ENCODE peak calls at places on chromosomes 16 and 17, in four cellular contexts. One of them, this sample, is unnamed.

GRCh38 chr16:6103561-6103960 is 1006.0 kb upstream of the EEF2KMT start:
- DNase-seq in left ventricle myocardium inferior: no peak
- DNase-seq in esophagus squamous epithelium: no peak
- DNase-seq in colonic mucosa: no peak
- DNase-seq in this sample: no peak

GRCh38 chr16:89945654-89946053 is 2.9 kb upstream of the DEF8 start:
- DNase-seq in left ventricle myocardium inferior: no peak
- DNase-seq in esophagus squamous epithelium: no peak
- DNase-seq in colonic mucosa: no peak
- DNase-seq in this sample: peak; percentile 52

GRCh38 chr17:74892974-74893911 is at the start of gene FADS6:
- DNase-seq in left ventricle myocardium inferior: no peak
- DNase-seq in esophagus squamous epithelium: no peak
- DNase-seq in colonic mucosa: no peak
- DNase-seq in this sample: no peak

GRCh38 chr16:48734220-48734619 is 124.2 kb upstream of the N4BP1 start:
- DNase-seq in left ventricle myocardium inferior: no peak
- DNase-seq in esophagus squamous epithelium: no peak
- DNase-seq in colonic mucosa: no peak
- DNase-seq in this sample: no peak

GRCh38 chr16:51374346-51374745 is 223.3 kb upstream of the SALL1 start:
- DNase-seq in left ventricle myocardium inferior: no peak
- DNase-seq in esophagus squamous epithelium: no peak
- DNase-seq in colonic mucosa: no peak
- DNase-seq in this sample: no peak

GRCh38 chr16:27226976-27227705 is 23.8 kb downstream of the KDM8 start:
- DNase-seq in left ventricle myocardium inferior: no peak
- DNase-seq in esophagus squamous epithelium: no peak
- DNase-seq in colonic mucosa: no peak
- DNase-seq in this sample: no peak

GRCh38 chr16:85652431-85653221 is 36.1 kb downstream of the GINS2 start:
- DNase-seq in left ventricle myocardium inferior: peak; percentile 47
- DNase-seq in esophagus squamous epithelium: no peak
- DNase-seq in colonic mucosa: peak; percentile 58
- DNase-seq in this sample: peak; percentile 53

GRCh38 chr16:84220851-84221250 is 19.0 kb downstream of the KCNG4 start:
- DNase-seq in left ventricle myocardium inferior: no peak
- DNase-seq in esophagus squamous epithelium: no peak
- DNase-seq in colonic mucosa: no peak
- DNase-seq in this sample: no peak

GRCh38 chr17:69223809-69224208 is 4.8 kb downstream of the ABCA10 start:
- DNase-seq in left ventricle myocardium inferior: no peak
- DNase-seq in esophagus squamous epithelium: no peak
- DNase-seq in colonic mucosa: no peak
- DNase-seq in this sample: no peak

GRCh38 chr17:73474370-73474988 is 162.7 kb upstream of the CDC42EP4 start:
- DNase-seq in left ventricle myocardium inferior: peak; percentile 79
- DNase-seq in esophagus squamous epithelium: no peak
- DNase-seq in colonic mucosa: peak; percentile 84
- DNase-seq in this sample: peak; percentile 54

GRCh38 chr17:67639555-67639954 is 78.2 kb upstream of the NOL11 start:
- DNase-seq in left ventricle myocardium inferior: no peak
- DNase-seq in esophagus squamous epithelium: no peak
- DNase-seq in colonic mucosa: no peak
- DNase-seq in this sample: no peak

GRCh38 chr16:60642956-60643355 is 1393.3 kb downstream of the CDH8 start:
- DNase-seq in left ventricle myocardium inferior: no peak
- DNase-seq in esophagus squamous epithelium: no peak
- DNase-seq in colonic mucosa: no peak
- DNase-seq in this sample: no peak

GRCh38 chr17:6986676-6987075 is 9.2 kb upstream of the ALOX12 start:
- DNase-seq in left ventricle myocardium inferior: no peak
- DNase-seq in esophagus squamous epithelium: no peak
- DNase-seq in colonic mucosa: no peak
- DNase-seq in this sample: no peak

GRCh38 chr16:60204221-60204620 is 1470.1 kb upstream of the GOT2 start:
- DNase-seq in left ventricle myocardium inferior: no peak
- DNase-seq in esophagus squamous epithelium: no peak
- DNase-seq in colonic mucosa: no peak
- DNase-seq in this sample: no peak

GRCh38 chr16:57355898-57356414 is 2.6 kb upstream of the CCL22 start:
- DNase-seq in left ventricle myocardium inferior: no peak
- DNase-seq in esophagus squamous epithelium: no peak
- DNase-seq in colonic mucosa: no peak
- DNase-seq in this sample: no peak

GRCh38 chr16:22353933-22354541 is 20.4 kb downstream of the CDR2 start:
- DNase-seq in left ventricle myocardium inferior: no peak
- DNase-seq in esophagus squamous epithelium: no peak
- DNase-seq in colonic mucosa: no peak
- DNase-seq in this sample: no peak

GRCh38 chr17:12664252-12664651 is 1.4 kb upstream of the MYOCD start:
- DNase-seq in left ventricle myocardium inferior: no peak
- DNase-seq in esophagus squamous epithelium: no peak
- DNase-seq in colonic mucosa: no peak
- DNase-seq in this sample: no peak

GRCh38 chr16:4833584-4833983 is 13.5 kb downstream of the GLYR1 start:
- DNase-seq in left ventricle myocardium inferior: no peak
- DNase-seq in esophagus squamous epithelium: no peak
- DNase-seq in colonic mucosa: no peak
- DNase-seq in this sample: no peak

GRCh38 chr17:58643147-58643546 is 48.7 kb downstream of the TEX14 start:
- DNase-seq in left ventricle myocardium inferior: no peak
- DNase-seq in esophagus squamous epithelium: no peak
- DNase-seq in colonic mucosa: no peak
- DNase-seq in this sample: no peak

GRCh38 chr16:54986404-54986803 is 55.7 kb downstream of the IRX5 start:
- DNase-seq in left ventricle myocardium inferior: no peak
- DNase-seq in esophagus squamous epithelium: no peak
- DNase-seq in colonic mucosa: no peak
- DNase-seq in this sample: no peak

GRCh38 chr17:60896996-60897395 is 219.3 kb downstream of the BCAS3 start:
- DNase-seq in left ventricle myocardium inferior: no peak
- DNase-seq in esophagus squamous epithelium: no peak
- DNase-seq in colonic mucosa: no peak
- DNase-seq in this sample: no peak

GRCh38 chr16:65071371-65072311 is 50.2 kb downstream of the CDH11 start:
- DNase-seq in left ventricle myocardium inferior: peak; percentile 41
- DNase-seq in esophagus squamous epithelium: no peak
- DNase-seq in colonic mucosa: peak; percentile 23
- DNase-seq in this sample: no peak

GRCh38 chr16:7866144-7866543 is 533.5 kb downstream of the RBFOX1 start:
- DNase-seq in left ventricle myocardium inferior: no peak
- DNase-seq in esophagus squamous epithelium: no peak
- DNase-seq in colonic mucosa: no peak
- DNase-seq in this sample: no peak

GRCh38 chr17:66918896-66919295 is 45.6 kb upstream of the CACNG4 start:
- DNase-seq in left ventricle myocardium inferior: no peak
- DNase-seq in esophagus squamous epithelium: no peak
- DNase-seq in colonic mucosa: no peak
- DNase-seq in this sample: no peak

GRCh38 chr16:49330562-49331201 is 42.9 kb upstream of the C16orf78 start:
- DNase-seq in left ventricle myocardium inferior: no peak
- DNase-seq in esophagus squamous epithelium: no peak
- DNase-seq in colonic mucosa: no peak
- DNase-seq in this sample: peak; percentile 11

GRCh38 chr16:1871974-1872635 is at the start of gene MEIOB:
- DNase-seq in left ventricle myocardium inferior: no peak
- DNase-seq in esophagus squamous epithelium: no peak
- DNase-seq in colonic mucosa: peak; percentile 63
- DNase-seq in this sample: peak; percentile 55

GRCh38 chr16:83806721-83807120 is 1.1 kb upstream of the HSBP1 start:
- DNase-seq in left ventricle myocardium inferior: no peak
- DNase-seq in esophagus squamous epithelium: no peak
- DNase-seq in colonic mucosa: no peak
- DNase-seq in this sample: no peak

GRCh38 chr17:9646556-9646905 is 1.2 kb downstream of the USP43 start:
- DNase-seq in left ventricle myocardium inferior: no peak
- DNase-seq in esophagus squamous epithelium: no peak
- DNase-seq in colonic mucosa: no peak
- DNase-seq in this sample: no peak

GRCh38 chr16:49564577-49565224 is 191.1 kb downstream of the C16orf78 start:
- DNase-seq in left ventricle myocardium inferior: no peak
- DNase-seq in esophagus squamous epithelium: no peak
- DNase-seq in colonic mucosa: no peak
- DNase-seq in this sample: no peak

GRCh38 chr17:14866266-14866665 is 398.9 kb downstream of the PMP22 start:
- DNase-seq in left ventricle myocardium inferior: no peak
- DNase-seq in esophagus squamous epithelium: no peak
- DNase-seq in colonic mucosa: no peak
- DNase-seq in this sample: no peak

GRCh38 chr16:68744744-68745280 is 7.7 kb downstream of the CDH1 start:
- DNase-seq in left ventricle myocardium inferior: no peak
- DNase-seq in esophagus squamous epithelium: no peak
- DNase-seq in colonic mucosa: peak; percentile 94
- DNase-seq in this sample: peak; percentile 89

GRCh38 chr17:34173221-34173620 is 81.9 kb upstream of the CCL2 start:
- DNase-seq in left ventricle myocardium inferior: no peak
- DNase-seq in esophagus squamous epithelium: no peak
- DNase-seq in colonic mucosa: no peak
- DNase-seq in this sample: no peak

GRCh38 chr17:18116078-18116477 is 7.5 kb downstream of the MYO15A start:
- DNase-seq in left ventricle myocardium inferior: no peak
- DNase-seq in esophagus squamous epithelium: no peak
- DNase-seq in colonic mucosa: no peak
- DNase-seq in this sample: no peak

DNA sequence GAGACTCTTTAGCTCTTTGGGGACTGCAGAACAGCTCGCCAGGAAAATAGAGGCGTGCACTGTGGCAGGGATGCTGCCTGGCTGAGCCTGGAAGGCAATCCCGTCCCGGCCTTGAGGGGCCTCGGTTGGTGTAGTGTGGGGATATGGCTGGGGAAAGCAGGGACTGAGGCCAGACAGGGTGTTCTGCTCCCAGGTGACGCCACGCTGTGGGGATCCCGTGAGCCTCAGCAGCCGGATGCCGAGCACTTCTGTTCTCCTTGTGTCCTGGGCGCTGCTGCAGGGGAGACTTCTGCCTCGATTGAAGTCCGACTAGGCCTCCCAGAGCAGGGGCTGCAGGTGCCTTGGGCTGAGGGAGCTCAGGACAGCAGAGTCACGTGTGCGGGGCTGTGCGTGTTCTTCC is 72.6 kb downstream of the BANP start:
- DNase-seq in left ventricle myocardium inferior: no peak
- DNase-seq in esophagus squamous epithelium: no peak
- DNase-seq in colonic mucosa: no peak
- DNase-seq in this sample: no peak
- H3K27ac ChIP-seq in left ventricle myocardium inferior: no peak overlapping the region
- H3K27ac ChIP-seq in esophagus squamous epithelium: no peak overlapping the region
- H3K27ac ChIP-seq in colonic mucosa: no peak overlapping the region
- H3K27ac ChIP-seq in this sample: no peak overlapping the region

GRCh38 chr17:37368577-37368976 is 7.2 kb upstream of the C17orf78 start:
- DNase-seq in left ventricle myocardium inferior: no peak
- DNase-seq in esophagus squamous epithelium: no peak
- DNase-seq in colonic mucosa: no peak
- DNase-seq in this sample: no peak

GRCh38 chr17:37375685-37376084 is at the start of gene C17orf78:
- DNase-seq in left ventricle myocardium inferior: no peak
- DNase-seq in esophagus squamous epithelium: no peak
- DNase-seq in colonic mucosa: no peak
- DNase-seq in this sample: no peak

GRCh38 chr17:37373530-37374159 is 2.1 kb upstream of the C17orf78 start:
- DNase-seq in left ventricle myocardium inferior: peak; percentile 37
- DNase-seq in esophagus squamous epithelium: no peak
- DNase-seq in colonic mucosa: peak; percentile 77
- DNase-seq in this sample: peak; percentile 59
- TF ChIP-seq CTCF in left ventricle myocardium inferior: peak; percentile 94
- TF ChIP-seq CTCF in esophagus squamous epithelium: peak; percentile 95
- TF ChIP-seq CTCF in colonic mucosa: peak; percentile 96
- TF ChIP-seq CTCF in this sample: peak; percentile 100

GRCh38 chr17:2395258-2396170 is 5.3 kb downstream of the MNT start:
- DNase-seq in left ventricle myocardium inferior: no peak
- DNase-seq in esophagus squamous epithelium: no peak
- DNase-seq in colonic mucosa: peak; percentile 66
- DNase-seq in this sample: peak; percentile 63

GRCh38 chr17:2392252-2393183 is 8.3 kb downstream of the MNT start:
- DNase-seq in left ventricle myocardium inferior: peak; percentile 98
- DNase-seq in esophagus squamous epithelium: peak; percentile 74
- DNase-seq in colonic mucosa: peak; percentile 95
- DNase-seq in this sample: peak; percentile 92

GRCh38 chr17:2394775-2395191 is 6.1 kb downstream of the MNT start:
- DNase-seq in left ventricle myocardium inferior: no peak
- DNase-seq in esophagus squamous epithelium: no peak
- DNase-seq in colonic mucosa: no peak
- DNase-seq in this sample: no peak

GRCh38 chr17:2393184-2393953 is 7.5 kb downstream of the MNT start:
- DNase-seq in left ventricle myocardium inferior: peak; percentile 93
- DNase-seq in esophagus squamous epithelium: no peak
- DNase-seq in colonic mucosa: peak; percentile 90
- DNase-seq in this sample: peak; percentile 87

DNA sequence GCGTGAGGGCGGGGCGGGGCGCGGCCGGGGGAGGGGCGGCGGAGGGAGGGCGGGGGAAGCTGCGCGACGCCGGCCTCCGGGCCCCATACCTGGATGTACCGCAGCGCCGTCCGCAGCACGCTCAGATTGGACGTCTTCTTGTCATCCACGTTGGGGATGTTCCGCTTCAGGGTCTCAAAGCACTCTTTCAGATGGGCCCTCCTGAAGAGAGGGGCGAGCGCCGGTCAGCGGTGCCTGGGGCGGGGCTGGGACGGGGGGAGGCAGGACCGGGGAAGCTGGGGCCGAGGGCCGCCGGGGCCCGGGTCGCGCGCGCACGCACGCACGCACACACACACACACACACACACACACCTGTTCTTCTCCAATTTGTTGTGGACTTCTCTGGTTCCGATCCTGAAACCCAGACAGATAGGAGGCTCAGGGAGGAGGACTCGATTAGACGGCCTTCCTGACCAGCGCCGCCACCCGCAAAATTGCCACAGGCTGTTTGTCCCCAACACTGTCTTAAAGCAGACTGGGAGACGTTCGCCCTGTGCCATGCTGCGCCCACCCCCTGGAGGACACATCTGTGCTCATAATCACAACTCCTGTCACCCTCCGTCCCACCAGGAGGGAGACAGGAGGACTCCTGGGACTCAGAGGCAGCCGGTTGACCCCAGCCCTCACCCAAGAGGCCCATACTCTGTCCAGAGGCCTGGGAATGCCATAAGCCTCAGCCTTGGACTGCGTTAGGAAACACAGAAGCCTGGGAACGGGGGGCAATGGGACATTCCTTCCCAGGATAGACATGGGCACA is 6.7 kb downstream of the MNT start:
- DNase-seq in left ventricle myocardium inferior: no peak
- DNase-seq in esophagus squamous epithelium: no peak
- DNase-seq in colonic mucosa: peak; percentile 45
- DNase-seq in this sample: no peak
- H3K4me3 ChIP-seq in left ventricle myocardium inferior: peak overlapping the region; percentile 89
- H3K4me3 ChIP-seq in esophagus squamous epithelium: peak overlapping the region; percentile 86
- H3K4me3 ChIP-seq in colonic mucosa: peak overlapping the region; percentile 82
- H3K4me3 ChIP-seq in this sample: no peak overlapping the region

DNA sequence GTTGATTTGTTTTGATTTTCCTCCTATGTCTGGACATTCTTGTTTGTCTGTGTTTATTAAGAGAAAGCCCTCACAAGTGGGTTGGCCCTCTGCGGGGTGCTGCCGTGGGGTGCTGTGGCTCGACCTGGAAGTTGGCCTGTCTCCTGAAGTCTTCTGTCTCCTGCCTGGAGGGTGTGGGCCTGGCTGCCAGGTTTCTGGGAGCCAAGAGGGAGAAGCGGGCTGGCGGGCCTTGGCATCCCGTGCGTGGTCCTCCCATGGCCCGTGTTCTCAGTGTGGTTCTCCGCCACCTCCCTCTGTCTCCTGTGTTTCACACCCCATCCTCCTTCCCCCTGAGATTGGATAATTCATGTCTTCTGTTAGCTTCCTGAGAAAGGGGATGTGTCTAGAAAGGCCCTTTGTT is 69.6 kb downstream of the RNF213 start:
- DNase-seq in left ventricle myocardium inferior: no peak
- DNase-seq in esophagus squamous epithelium: no peak
- DNase-seq in colonic mucosa: no peak
- DNase-seq in this sample: no peak
- H3K27ac ChIP-seq in left ventricle myocardium inferior: no peak overlapping the region
- H3K27ac ChIP-seq in esophagus squamous epithelium: no peak overlapping the region
- H3K27ac ChIP-seq in colonic mucosa: no peak overlapping the region
- H3K27ac ChIP-seq in this sample: no peak overlapping the region